ENCODE peak calls at places on chromosomes 7 and 10, in six cellular contexts. L is naive thymus-derived CD8-positive, alpha-beta T cell; V is fibroblast of lung; E is body of pancreas; Z is glutamatergic neuron; A is upper lobe of right lung. B is an unnamed sample.

GRCh38 chr10:101226506-101226887 is 2.8 kb downstream of the LBX1 start:
- DNase-seq in L (no peak), Z (no peak), E (no peak), A (no peak), V (no peak), B (no peak)

GRCh38 chr7:147982307-147982706 is 608.3 kb upstream of the C7orf33 start:
- DNase-seq in V (no peak), E (no peak), A (no peak), L (no peak), Z (no peak), B (no peak)

GRCh38 chr10:128178319-128178937 is 52.2 kb upstream of the MKI67 start:
- DNase-seq in V (peak; percentile 6), Z (peak; percentile 69), A (no peak), L (peak; percentile 31), E (peak; percentile 12), B (no peak)

GRCh38 chr7:151017953-151018420 is 6.3 kb downstream of the ATG9B start:
- DNase-seq in A (peak; percentile 87), L (peak; percentile 83), E (peak; percentile 76), V (peak; percentile 31), Z (peak; percentile 94), B (peak; percentile 87)

GRCh38 chr7:32560075-32560474 is 64.8 kb downstream of the AVL9 start:
- DNase-seq in A (no peak), L (no peak), V (no peak), Z (no peak), E (no peak), B (no peak)

GRCh38 chr10:70513848-70514309 is 35.3 kb downstream of the PALD1 start:
- DNase-seq in V (no peak), Z (no peak), E (peak; percentile 48), L (no peak), A (no peak), B (no peak)

GRCh38 chr7:102431617-102432298 is 1.6 kb upstream of the ORAI2 start:
- DNase-seq in A (no peak), E (no peak), Z (peak; percentile 63), V (no peak), L (peak; percentile 65), B (no peak)

GRCh38 chr10:79384773-79385391 is 37.6 kb downstream of the PPIF start:
- DNase-seq in V (no peak), A (no peak), Z (no peak), E (no peak), L (no peak), B (no peak)

GRCh38 chr10:60446070-60446833 is 56.6 kb upstream of the ANK3 start:
- DNase-seq in L (no peak), Z (no peak), E (no peak), A (no peak), V (no peak), B (no peak)

GRCh38 chr7:94205529-94205928 is 189.2 kb upstream of the COL1A2 start:
- DNase-seq in V (no peak), L (no peak), A (no peak), Z (no peak), E (no peak), B (no peak)

GRCh38 chr7:136259074-136259473 is 281.9 kb upstream of the MTPN start:
- DNase-seq in V (no peak), L (no peak), E (no peak), Z (no peak), A (no peak), B (no peak)

GRCh38 chr7:121913947-121914346 is 41.0 kb downstream of the PTPRZ1 start:
- DNase-seq in A (no peak), L (no peak), E (no peak), Z (no peak), V (no peak), B (no peak)

GRCh38 chr10:69425513-69426298 is 9.0 kb upstream of the TACR2 start:
- DNase-seq in E (peak; percentile 60), A (no peak), V (no peak), L (no peak), Z (no peak), B (no peak)

GRCh38 chr7:155170331-155170730 is 100.2 kb downstream of the HTR5A start:
- DNase-seq in E (no peak), Z (no peak), V (no peak), A (no peak), L (no peak), B (no peak)

GRCh38 chr7:75534727-75535307 is 42.7 kb downstream of the SPDYE5 start:
- DNase-seq in A (no peak), V (peak; percentile 77), L (no peak), E (no peak), Z (no peak), B (no peak)

GRCh38 chr7:107703872-107704271 is 40.1 kb upstream of the CBLL1 start:
- DNase-seq in L (no peak), A (no peak), E (no peak), V (no peak), Z (no peak), B (no peak)

GRCh38 chr10:36462194-36462593 is 663.2 kb upstream of the ANKRD30A start:
- DNase-seq in A (no peak), E (no peak), V (peak; percentile 73), L (no peak), Z (no peak), B (no peak)

B was measured in cardiac septum.